ENCODE peak calls at places on chromosomes 11 and 22, in eight cellular contexts. U is esophagus squamous epithelium; L is CD8-positive, alpha-beta memory T cell; A is left lung; D is adrenal gland; I is heart left ventricle; S is HepG2; T is Karpas-422. Q is an unnamed sample. For H3K4me1 and H3K36me3, the result is how much of the 10 kb centered on the place peaks cover.

GRCh38 chr11:61380914-61381313 is 11.5 kb upstream of the TMEM216 start:
- DNase-seq in I (no peak), U (no peak), S (no peak), T (peak), L (no peak), D (no peak), A (no peak), Q (no peak)

GRCh38 chr22:17339095-17339693 is 30.1 kb upstream of the CECR2 start:
- DNase-seq in L (no peak), I (peak), S (no peak), D (no peak), T (no peak), A (no peak), U (no peak), Q (no peak)

GRCh38 chr22:41201146-41201545 is 4.0 kb upstream of the L3MBTL2 start:
- DNase-seq in D (no peak), I (no peak), A (no peak), S (no peak), L (no peak), T (no peak), U (no peak), Q (no peak)

GRCh38 chr11:119728226-119728626 is 774 bp downstream of the NECTIN1 start:
- DNase-seq in U (no peak), I (no peak), L (peak), S (no peak), T (no peak), D (no peak), A (no peak), Q (no peak)

GRCh38 chr22:26481694-26482093 is 1.9 kb downstream of the HPS4 start:
- DNase-seq in I (no peak), A (no peak), S (no peak), U (no peak), D (no peak), L (no peak), T (peak), Q (no peak)

GRCh38 chr11:86414032-86414431 is 39.3 kb downstream of the CCDC81 start:
- DNase-seq in S (no peak), U (no peak), T (no peak), L (no peak), D (no peak), A (no peak), I (no peak), Q (no peak)

GRCh38 chr11:107785401-107785800 is 73.2 kb downstream of the SLC35F2 start:
- DNase-seq in S (no peak), A (no peak), L (no peak), T (no peak), I (no peak), U (no peak), D (no peak), Q (no peak)

GRCh38 chr11:118002010-118002540 is 15.9 kb downstream of the IL10RA start:
- DNase-seq in D (no peak), U (no peak), I (no peak), L (no peak), S (no peak), A (no peak), T (peak), Q (no peak)

GRCh38 chr11:47441421-47441820 is 7.5 kb downstream of the RAPSN start:
- DNase-seq in L (no peak), A (no peak), U (no peak), S (no peak), I (no peak), T (no peak), D (no peak), Q (no peak)

GRCh38 chr22:23566716-23567475 is 13.2 kb downstream of the IGLL1 start:
- DNase-seq in S (no peak), D (no peak), U (no peak), L (no peak), A (no peak), T (no peak), I (no peak), Q (peak)

GRCh38 chr22:29325785-29326315 is 10.4 kb upstream of the RASL10A start:
- DNase-seq in I (no peak), A (no peak), L (no peak), D (no peak), S (no peak), U (no peak), T (no peak), Q (peak)

GRCh38 chr11:77779935-77780334 is 40.6 kb downstream of the RSF1 start:
- DNase-seq in L (no peak), U (no peak), S (peak), D (no peak), T (peak), A (no peak), I (no peak), Q (no peak)

GRCh38 chr11:11486002-11486401 is 133.0 kb upstream of the CSNK2A3 start:
- DNase-seq in T (no peak), D (no peak), S (no peak), L (no peak), A (peak), I (no peak), U (no peak), Q (no peak)

GRCh38 chr22:36252754-36253522 is at the start of gene APOL1:
- DNase-seq in S (peak), L (peak), D (peak), I (peak), T (no peak), U (no peak), A (no peak), Q (no peak)

GRCh38 chr11:6615882-6616585 is 3.2 kb downstream of the TPP1 start:
- DNase-seq in A (no peak), I (no peak), T (no peak), U (no peak), D (no peak), S (no peak), L (no peak), Q (no peak)

GRCh38 chr22:37894939-37895670 is 11.0 kb upstream of the MICALL1 start:
- DNase-seq in L (no peak), D (no peak), U (no peak), I (no peak), A (peak), T (no peak), S (no peak), Q (no peak)

GRCh38 chr22:45639747-45640102 is 31.9 kb upstream of the ATXN10 start:
- DNase-seq in S (no peak), L (no peak), A (no peak), D (no peak), T (no peak), I (no peak), U (no peak), Q (no peak)

GRCh38 chr11:86172894-86173293 is 71.7 kb upstream of the EED start:
- DNase-seq in D (no peak), A (no peak), I (no peak), S (no peak), L (no peak), U (no peak), T (peak), Q (no peak)

GRCh38 chr11:93890441-93891051 is 40.1 kb upstream of the VSTM5 start:
- DNase-seq in L (no peak), A (no peak), U (no peak), I (no peak), T (no peak), D (no peak), S (no peak), Q (no peak)

GRCh38 chr11:35990170-35990569 is 46.3 kb downstream of the LDLRAD3 start:
- DNase-seq in I (no peak), L (no peak), A (no peak), D (no peak), S (no peak), U (no peak), T (no peak), Q (no peak)

GRCh38 chr22:43273902-43274484 is 69.2 kb downstream of the SCUBE1 start:
- DNase-seq in A (no peak), D (peak), I (peak), S (peak), U (no peak), T (peak), L (peak), Q (no peak)

GRCh38 chr11:35531246-35531645 is 5.8 kb upstream of the PAMR1 start:
- DNase-seq in A (no peak), U (no peak), D (no peak), T (no peak), L (no peak), S (no peak), I (no peak), Q (no peak)

GRCh38 chr11:123561046-123561781 is 93.2 kb downstream of the SCN3B start:
- DNase-seq in S (peak), T (peak), L (no peak), U (no peak), A (no peak), D (peak), I (peak), Q (no peak)

GRCh38 chr11:82902086-82902485 is 550 bp downstream of the DDIAS start:
- DNase-seq in U (no peak), L (no peak), A (no peak), T (peak), D (no peak), S (no peak), I (no peak), Q (no peak)

GRCh38 chr11:45537617-45538016 is 127.8 kb downstream of the CHST1 start:
- DNase-seq in L (no peak), S (no peak), U (no peak), A (no peak), T (no peak), I (no peak), D (no peak), Q (no peak)

GRCh38 chr11:122215244-122215992 is 99.4 kb upstream of the BLID start:
- DNase-seq in I (peak), D (peak), S (peak), U (no peak), T (peak), L (no peak), A (peak), Q (peak)

GRCh38 chr11:57368106-57368826 is 12.7 kb downstream of the PRG3 start:
- DNase-seq in S (no peak), D (no peak), U (no peak), A (peak), I (peak), T (no peak), L (no peak), Q (no peak)

GRCh38 chr11:2096001-2096918 is 42.9 kb downstream of the IGF2 start:
- DNase-seq in A (no peak), U (no peak), I (no peak), S (no peak), L (no peak), D (no peak), T (no peak), Q (no peak)

GRCh38 chr11:5489571-5490357 is 1.3 kb downstream of the OR52D1 start:
- DNase-seq in U (no peak), L (no peak), T (no peak), D (no peak), S (no peak), I (no peak), A (no peak), Q (no peak)

GRCh38 chr11:108565653-108566052 is 27.9 kb downstream of the EXPH5 start:
- DNase-seq in A (no peak), D (no peak), S (no peak), L (no peak), I (no peak), T (no peak), U (no peak), Q (no peak)

GRCh38 chr22:21569459-21570161 is 2.1 kb downstream of the UBE2L3 start:
- DNase-seq in L (no peak), S (no peak), D (no peak), U (no peak), I (no peak), T (peak), A (no peak), Q (no peak)

GRCh38 chr11:122633219-122633829 is 22.2 kb upstream of the UBASH3B start:
- DNase-seq in T (peak), D (no peak), A (no peak), I (no peak), U (no peak), S (peak), L (peak), Q (no peak)

GRCh38 chr11:13229675-13230359 is 47.8 kb upstream of the BMAL1 start:
- DNase-seq in S (no peak), U (no peak), T (no peak), D (no peak), I (no peak), L (no peak), A (no peak), Q (no peak)
- H3K27ac ChIP-seq in S (no peak), U (no peak), T (no peak), D (no peak), I (no peak), L (no peak), A (no peak), Q (no peak)

GRCh38 chr11:44306469-44307244 is 3.3 kb downstream of the ALX4 start:
- DNase-seq in I (no peak), T (no peak), U (no peak), D (no peak), A (no peak), L (no peak), S (no peak), Q (no peak)
- H3K4me1 ChIP-seq in I (under half), T (under half), U (under half), D (under half), A (under half), L (under half), S (under half), Q (under half)

GRCh38 chr11:116786966-116787365 is 857 bp downstream of the ZPR1 start:
- DNase-seq in S (no peak), L (no peak), T (peak), I (no peak), D (no peak), U (no peak), A (no peak), Q (no peak)
- H3K36me3 ChIP-seq in S (under half), L (under half), T (under half), I (under half), D (under half), U (under half), A (under half), Q (under half)

GRCh38 chr11:40129276-40129675 is 1330.2 kb downstream of the LRRC4C start:
- DNase-seq in L (no peak), D (no peak), S (no peak), I (no peak), U (no peak), A (no peak), T (peak), Q (no peak)
- H3K27ac ChIP-seq in L (no peak), D (no peak), S (no peak), I (no peak), U (no peak), A (no peak), T (no peak), Q (no peak)

DNA sequence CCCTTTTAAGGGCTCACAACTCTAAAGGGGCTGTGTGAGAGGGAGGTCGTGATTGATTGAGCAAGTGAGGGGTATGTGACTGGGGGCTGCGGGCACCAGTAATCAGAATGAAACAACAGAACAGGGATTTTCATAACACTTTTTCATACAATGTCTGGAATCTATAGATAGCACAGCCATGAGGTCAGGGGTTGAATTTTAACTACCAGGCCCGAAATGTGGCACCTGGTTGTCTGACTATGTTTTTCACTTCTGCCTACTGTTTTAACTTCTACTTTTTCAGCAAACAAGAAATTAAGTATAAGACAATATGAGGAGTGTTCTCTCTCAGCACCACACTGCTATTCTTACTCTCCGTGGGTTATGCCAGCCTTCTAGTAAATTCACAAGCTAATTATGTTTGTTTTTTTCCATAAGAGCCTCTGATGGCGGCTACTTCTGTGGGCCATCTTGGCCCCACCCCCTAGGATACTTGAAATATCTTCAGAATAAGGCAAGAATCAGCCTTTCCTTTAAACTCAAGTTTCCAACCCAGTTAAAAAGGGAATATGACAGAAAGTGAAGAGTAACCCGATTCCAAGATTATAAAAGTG is 552.8 kb upstream of the CHORDC1 start:
- DNase-seq in A (no peak), D (no peak), T (no peak), S (no peak), L (no peak), U (no peak), I (no peak), Q (no peak)
- H3K4me1 ChIP-seq in A (under half), D (under half), T (under half), S (under half), L (under half), U (under half), I (under half), Q (under half)

GRCh38 chr22:19453718-19454117 is 6.2 kb upstream of the C22orf39 start:
- DNase-seq in L (no peak), U (no peak), T (no peak), A (no peak), I (no peak), D (no peak), S (no peak), Q (no peak)
- H3K36me3 ChIP-seq in L (half or more), U (half or more), T (half or more), A (half or more), I (half or more), D (half or more), S (half or more), Q (under half)

DNA sequence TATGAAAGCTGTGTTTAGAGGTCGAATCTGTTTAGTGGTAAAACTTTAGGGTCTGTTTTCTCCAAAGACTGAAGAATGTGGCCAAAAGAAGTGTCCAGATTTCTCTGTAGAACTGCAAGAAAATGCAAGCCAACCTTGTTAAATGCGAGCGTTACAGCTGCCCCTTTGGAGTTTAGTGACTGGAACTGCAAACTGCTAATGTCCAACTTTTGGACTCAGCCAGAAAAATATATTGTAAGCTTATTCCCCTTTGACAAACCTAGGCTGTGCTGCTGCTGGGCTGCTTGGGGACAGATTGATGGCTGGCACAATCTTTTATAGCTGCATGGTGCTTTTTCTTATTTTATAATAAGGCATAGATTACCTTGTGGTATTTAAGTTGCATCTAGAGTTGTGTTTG is 3.9 kb downstream of the TEAD1 start:
- DNase-seq in T (no peak), A (no peak), S (no peak), D (no peak), U (no peak), I (no peak), L (no peak), Q (no peak)
- H3K27ac ChIP-seq in T (no peak), A (peak), S (no peak), D (no peak), U (no peak), I (peak), L (no peak), Q (no peak)